ENCODE peak calls at places on chromosomes 5 and 9, in four cellular contexts. One of them, this sample, is unnamed.

GRCh38 chr5:115209279-115209678 is 39.6 kb upstream of the TRIM36 start:
- DNase-seq in endothelial cell of umbilical vein: no peak
- DNase-seq in K562: no peak
- DNase-seq in GM12878: peak; percentile 95
- DNase-seq in this sample: peak; percentile 2

GRCh38 chr5:31993182-31993961 is 180.7 kb downstream of the GOLPH3 start:
- DNase-seq in endothelial cell of umbilical vein: no peak
- DNase-seq in K562: no peak
- DNase-seq in GM12878: no peak
- DNase-seq in this sample: peak; percentile 50

GRCh38 chr9:762217-762616 is 79.3 kb upstream of the DMRT1 start:
- DNase-seq in endothelial cell of umbilical vein: no peak
- DNase-seq in K562: no peak
- DNase-seq in GM12878: no peak
- DNase-seq in this sample: no peak

GRCh38 chr5:172109749-172110148 is 78.3 kb downstream of the STK10 start:
- DNase-seq in endothelial cell of umbilical vein: no peak
- DNase-seq in K562: no peak
- DNase-seq in GM12878: no peak
- DNase-seq in this sample: no peak

GRCh38 chr5:94174748-94175411 is 433.5 kb upstream of the POU5F2 start:
- DNase-seq in endothelial cell of umbilical vein: no peak
- DNase-seq in K562: no peak
- DNase-seq in GM12878: no peak
- DNase-seq in this sample: peak; percentile 69

GRCh38 chr9:6944093-6944551 is 186.3 kb downstream of the KDM4C start:
- DNase-seq in endothelial cell of umbilical vein: peak; percentile 80
- DNase-seq in K562: no peak
- DNase-seq in GM12878: no peak
- DNase-seq in this sample: peak; percentile 82

GRCh38 chr9:121814594-121814993 is 163.2 kb downstream of the DAB2IP start:
- DNase-seq in endothelial cell of umbilical vein: no peak
- DNase-seq in K562: no peak
- DNase-seq in GM12878: no peak
- DNase-seq in this sample: no peak

GRCh38 chr9:70406446-70406862 is 8.0 kb downstream of the KLF9 start:
- DNase-seq in endothelial cell of umbilical vein: no peak
- DNase-seq in K562: peak; percentile 40
- DNase-seq in GM12878: no peak
- DNase-seq in this sample: peak; percentile 62

GRCh38 chr9:111161015-111161415 is 122.7 kb upstream of the LPAR1 start:
- DNase-seq in endothelial cell of umbilical vein: no peak
- DNase-seq in K562: no peak
- DNase-seq in GM12878: no peak
- DNase-seq in this sample: peak; percentile 92

GRCh38 chr5:10885026-10885425 is 124.0 kb upstream of the DAP start:
- DNase-seq in endothelial cell of umbilical vein: no peak
- DNase-seq in K562: no peak
- DNase-seq in GM12878: no peak
- DNase-seq in this sample: peak; percentile 78

GRCh38 chr5:168809218-168809617 is 230.1 kb upstream of the PANK3 start:
- DNase-seq in endothelial cell of umbilical vein: no peak
- DNase-seq in K562: no peak
- DNase-seq in GM12878: no peak
- DNase-seq in this sample: no peak

GRCh38 chr9:33346564-33346963 is 55.8 kb downstream of the AQP7 start:
- DNase-seq in endothelial cell of umbilical vein: no peak
- DNase-seq in K562: no peak
- DNase-seq in GM12878: no peak
- DNase-seq in this sample: no peak

GRCh38 chr9:17906204-17906840 is 327.5 kb downstream of the SH3GL2 start:
- DNase-seq in endothelial cell of umbilical vein: no peak
- DNase-seq in K562: no peak
- DNase-seq in GM12878: no peak
- DNase-seq in this sample: no peak

GRCh38 chr9:86801246-86801645 is 146.1 kb downstream of the GAS1 start:
- DNase-seq in endothelial cell of umbilical vein: no peak
- DNase-seq in K562: no peak
- DNase-seq in GM12878: no peak
- DNase-seq in this sample: peak; percentile 15

GRCh38 chr9:87546704-87547103 is 49.0 kb downstream of the DAPK1 start:
- DNase-seq in endothelial cell of umbilical vein: peak; percentile 37
- DNase-seq in K562: no peak
- DNase-seq in GM12878: no peak
- DNase-seq in this sample: no peak

GRCh38 chr5:6721442-6721841 is 8.2 kb downstream of the TENT4A start:
- DNase-seq in endothelial cell of umbilical vein: no peak
- DNase-seq in K562: peak; percentile 55
- DNase-seq in GM12878: no peak
- DNase-seq in this sample: no peak

DNA sequence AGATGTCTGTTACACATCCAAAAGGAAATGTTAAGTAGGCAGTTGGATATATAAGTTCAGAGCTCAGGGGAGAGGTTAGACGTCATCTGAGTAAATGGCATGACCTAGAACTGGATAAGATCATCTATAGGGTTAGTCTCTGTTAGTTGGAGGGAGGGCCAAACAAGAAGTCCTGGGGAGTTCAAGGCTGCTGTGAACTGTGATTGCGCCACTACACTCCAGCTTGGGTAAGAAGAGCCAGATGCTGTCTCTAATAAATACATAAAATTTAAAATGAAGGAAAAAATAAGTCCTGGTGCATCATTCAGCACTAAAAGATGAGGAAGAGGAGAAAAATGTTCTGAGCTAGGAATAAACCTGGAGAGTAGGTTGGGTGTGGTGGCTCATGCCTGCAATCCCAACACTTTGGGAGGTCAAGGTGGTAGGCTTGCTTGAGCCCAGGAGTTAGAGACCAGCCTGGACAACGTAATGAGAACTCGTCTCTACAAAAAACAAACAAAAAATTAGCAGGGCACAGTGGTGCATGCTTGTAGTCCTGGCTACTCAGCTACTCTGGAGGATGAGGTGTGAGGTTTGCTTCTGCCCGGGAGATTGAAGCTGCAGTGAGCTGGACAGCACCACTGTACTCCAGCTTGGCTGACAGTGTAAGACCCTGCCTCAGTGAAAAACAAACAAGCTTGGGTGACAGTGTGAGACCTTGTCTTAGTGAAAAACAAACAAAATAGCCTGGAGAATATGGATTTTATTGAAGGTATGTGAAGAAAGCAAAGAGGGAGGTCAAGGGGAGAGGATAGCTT is 123.6 kb downstream of the ACTBL2 start:
- DNase-seq in endothelial cell of umbilical vein: no peak
- DNase-seq in K562: no peak
- DNase-seq in GM12878: no peak
- DNase-seq in this sample: no peak
- TF ChIP-seq FOS in endothelial cell of umbilical vein: no peak
- TF ChIP-seq FOS in K562: no peak
- TF ChIP-seq FOS in GM12878: no peak
- TF ChIP-seq FOS in this sample: no peak

GRCh38 chr5:132363431-132364112 is 5.9 kb upstream of the SLC22A5 start:
- DNase-seq in endothelial cell of umbilical vein: peak; percentile 50
- DNase-seq in K562: peak; percentile 78
- DNase-seq in GM12878: no peak
- DNase-seq in this sample: peak; percentile 93

GRCh38 chr5:132362086-132362485 is 7.4 kb upstream of the SLC22A5 start:
- DNase-seq in endothelial cell of umbilical vein: no peak
- DNase-seq in K562: no peak
- DNase-seq in GM12878: no peak
- DNase-seq in this sample: no peak

GRCh38 chr5:132369012-132369470 is 469 bp upstream of the SLC22A5 start:
- DNase-seq in endothelial cell of umbilical vein: no peak
- DNase-seq in K562: no peak
- DNase-seq in GM12878: no peak
- DNase-seq in this sample: no peak

GRCh38 chr5:132364319-132364718 is 5.2 kb upstream of the SLC22A5 start:
- DNase-seq in endothelial cell of umbilical vein: no peak
- DNase-seq in K562: no peak
- DNase-seq in GM12878: no peak
- DNase-seq in this sample: peak; percentile 72

GRCh38 chr5:132365213-132365612 is 4.3 kb upstream of the SLC22A5 start:
- DNase-seq in endothelial cell of umbilical vein: no peak
- DNase-seq in K562: peak; percentile 65
- DNase-seq in GM12878: no peak
- DNase-seq in this sample: peak; percentile 74
- TF ChIP-seq FOS in endothelial cell of umbilical vein: no peak
- TF ChIP-seq FOS in K562: no peak
- TF ChIP-seq FOS in GM12878: no peak
- TF ChIP-seq FOS in this sample: no peak

DNA sequence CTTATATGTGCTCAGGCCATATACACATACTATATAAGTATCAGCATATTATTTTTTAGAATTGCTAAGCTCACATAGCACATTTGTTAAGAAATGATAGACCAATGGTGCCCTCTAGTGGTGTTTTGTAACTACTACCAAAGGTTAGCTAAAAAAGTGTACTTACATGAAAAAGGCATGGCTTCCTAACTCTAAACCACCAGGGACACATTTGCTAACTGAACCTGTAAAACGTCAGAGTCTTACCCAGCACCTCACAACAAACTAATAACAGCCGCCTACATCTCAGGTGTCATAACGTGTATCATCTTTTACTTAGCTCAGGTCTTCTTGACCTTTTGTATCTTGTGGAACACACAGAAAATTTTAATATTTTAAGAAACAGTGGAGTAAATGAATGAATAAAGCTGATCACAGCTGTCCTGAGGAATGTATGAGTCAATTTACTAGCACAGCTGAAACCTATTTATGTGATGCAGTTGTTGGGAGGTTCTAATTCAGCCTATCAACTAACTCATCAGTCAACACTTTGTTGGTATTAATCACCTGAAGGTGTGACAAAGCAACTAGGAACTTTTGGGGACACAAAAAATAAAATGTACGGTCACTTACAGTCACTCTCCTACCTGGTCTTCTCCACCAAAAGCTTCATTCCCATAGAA is 72.9 kb downstream of the BAAT start:
- DNase-seq in endothelial cell of umbilical vein: peak; percentile 76
- DNase-seq in K562: peak; percentile 85
- DNase-seq in GM12878: peak; percentile 23
- DNase-seq in this sample: peak; percentile 84
- TF ChIP-seq FOS in endothelial cell of umbilical vein: no peak
- TF ChIP-seq FOS in K562: no peak
- TF ChIP-seq FOS in GM12878: no peak
- TF ChIP-seq FOS in this sample: no peak

GRCh38 chr5:180849827-180850226 is 11.2 kb downstream of the ZFP62 start:
- DNase-seq in endothelial cell of umbilical vein: no peak
- DNase-seq in K562: no peak
- DNase-seq in GM12878: no peak
- DNase-seq in this sample: no peak

GRCh38 chr5:180847053-180847452 is 14.0 kb downstream of the ZFP62 start:
- DNase-seq in endothelial cell of umbilical vein: no peak
- DNase-seq in K562: no peak
- DNase-seq in GM12878: no peak
- DNase-seq in this sample: no peak

GRCh38 chr5:180850434-180851078 is 10.5 kb downstream of the ZFP62 start:
- DNase-seq in endothelial cell of umbilical vein: no peak
- DNase-seq in K562: no peak
- DNase-seq in GM12878: no peak
- DNase-seq in this sample: no peak

GRCh38 chr5:180848265-180848664 is 12.8 kb downstream of the ZFP62 start:
- DNase-seq in endothelial cell of umbilical vein: no peak
- DNase-seq in K562: no peak
- DNase-seq in GM12878: no peak
- DNase-seq in this sample: no peak

DNA sequence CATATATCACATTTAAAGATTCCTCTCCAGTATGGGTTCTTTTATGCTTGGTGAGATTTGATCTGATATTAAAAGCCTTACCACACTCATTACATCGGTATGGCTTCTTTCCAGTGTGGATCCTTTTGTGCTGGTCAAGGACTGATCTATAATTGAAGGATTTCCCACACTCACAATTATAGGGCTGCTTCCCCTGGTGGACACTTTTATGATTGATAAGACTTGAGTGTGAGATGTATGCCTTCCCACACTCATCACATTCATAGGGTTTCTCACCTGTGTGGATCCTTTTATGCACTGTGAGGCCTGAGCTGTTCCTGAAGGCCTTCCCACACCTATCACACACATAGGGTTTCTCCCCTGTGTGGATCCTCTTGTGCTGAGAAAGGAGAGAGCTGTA is 12.2 kb downstream of the ZFP62 start:
- DNase-seq in endothelial cell of umbilical vein: no peak
- DNase-seq in K562: no peak
- DNase-seq in GM12878: no peak
- DNase-seq in this sample: no peak
- TF ChIP-seq FOS in endothelial cell of umbilical vein: no peak
- TF ChIP-seq FOS in K562: no peak
- TF ChIP-seq FOS in GM12878: no peak
- TF ChIP-seq FOS in this sample: no peak

GRCh38 chr9:78437721-78438610 is 141.0 kb downstream of the PSAT1 start:
- DNase-seq in endothelial cell of umbilical vein: no peak
- DNase-seq in K562: no peak
- DNase-seq in GM12878: no peak
- DNase-seq in this sample: no peak
- TF ChIP-seq FOS in endothelial cell of umbilical vein: no peak
- TF ChIP-seq FOS in K562: no peak
- TF ChIP-seq FOS in GM12878: no peak
- TF ChIP-seq FOS in this sample: no peak

DNA sequence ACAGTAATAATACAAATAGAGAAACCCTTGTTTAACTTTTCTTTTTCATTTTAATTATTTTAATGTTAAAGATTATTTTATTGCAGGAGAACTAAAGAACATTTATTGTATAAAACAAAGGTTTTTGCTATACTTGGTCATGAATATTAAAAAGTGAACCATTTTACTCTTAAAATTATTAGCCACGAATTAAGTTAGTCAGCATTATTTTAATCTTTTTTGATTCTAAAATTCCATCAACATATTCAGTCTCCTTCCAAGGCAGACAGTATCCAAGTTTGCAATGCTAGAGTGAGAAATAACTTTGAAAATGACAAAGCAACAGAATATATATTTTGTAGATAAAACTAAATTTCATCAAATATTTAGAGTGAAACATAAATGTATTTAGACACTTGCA is 110.7 kb upstream of the CDH18 start:
- DNase-seq in endothelial cell of umbilical vein: no peak
- DNase-seq in K562: no peak
- DNase-seq in GM12878: no peak
- DNase-seq in this sample: no peak
- TF ChIP-seq FOS in endothelial cell of umbilical vein: no peak
- TF ChIP-seq FOS in K562: no peak
- TF ChIP-seq FOS in GM12878: no peak
- TF ChIP-seq FOS in this sample: no peak

GRCh38 chr9:124632077-124632621 is 125.0 kb upstream of the NR5A1 start:
- DNase-seq in endothelial cell of umbilical vein: peak; percentile 57
- DNase-seq in K562: no peak
- DNase-seq in GM12878: no peak
- DNase-seq in this sample: peak; percentile 38
- TF ChIP-seq FOS in endothelial cell of umbilical vein: no peak
- TF ChIP-seq FOS in K562: no peak
- TF ChIP-seq FOS in GM12878: no peak
- TF ChIP-seq FOS in this sample: no peak

GRCh38 chr9:129225201-129225778 is 47.2 kb upstream of the IER5L start:
- DNase-seq in endothelial cell of umbilical vein: no peak
- DNase-seq in K562: no peak
- DNase-seq in GM12878: no peak
- DNase-seq in this sample: no peak
- TF ChIP-seq FOS in endothelial cell of umbilical vein: no peak
- TF ChIP-seq FOS in K562: no peak
- TF ChIP-seq FOS in GM12878: no peak
- TF ChIP-seq FOS in this sample: no peak

GRCh38 chr9:81071108-81071507 is 618.2 kb downstream of the TLE1 start:
- DNase-seq in endothelial cell of umbilical vein: no peak
- DNase-seq in K562: no peak
- DNase-seq in GM12878: no peak
- DNase-seq in this sample: no peak
- TF ChIP-seq FOS in endothelial cell of umbilical vein: no peak
- TF ChIP-seq FOS in K562: no peak
- TF ChIP-seq FOS in GM12878: no peak
- TF ChIP-seq FOS in this sample: no peak

GRCh38 chr9:133739408-133740280 is 1.5 kb upstream of the SARDH start:
- DNase-seq in endothelial cell of umbilical vein: no peak
- DNase-seq in K562: no peak
- DNase-seq in GM12878: no peak
- DNase-seq in this sample: no peak
- TF ChIP-seq FOS in endothelial cell of umbilical vein: no peak
- TF ChIP-seq FOS in K562: no peak
- TF ChIP-seq FOS in GM12878: no peak
- TF ChIP-seq FOS in this sample: no peak